ENCODE peak calls at places on chromosome 16, in eight cellular contexts. One of them, this sample, is unnamed.

GRCh38 chr16:5350118-5350517 is 252.5 kb upstream of the EEF2KMT start:
- DNase-seq in fibroblast of lung: no peak
- DNase-seq in colonic mucosa: no peak
- DNase-seq in mammary epithelial cell: no peak
- DNase-seq in iPS DF 6.9: peak; percentile 27
- DNase-seq in aorta: no peak
- DNase-seq in psoas muscle: no peak
- DNase-seq in CD8-positive, alpha-beta memory T cell: no peak
- DNase-seq in this sample: no peak

GRCh38 chr16:16048904-16049582 is 99.6 kb downstream of the ABCC1 start:
- DNase-seq in fibroblast of lung: no peak
- DNase-seq in colonic mucosa: no peak
- DNase-seq in mammary epithelial cell: no peak
- DNase-seq in iPS DF 6.9: no peak
- DNase-seq in aorta: no peak
- DNase-seq in psoas muscle: no peak
- DNase-seq in CD8-positive, alpha-beta memory T cell: no peak
- DNase-seq in this sample: no peak

GRCh38 chr16:73058616-73059409 is 10.9 kb upstream of the ZFHX3 start:
- DNase-seq in fibroblast of lung: peak; percentile 77
- DNase-seq in colonic mucosa: no peak
- DNase-seq in mammary epithelial cell: peak; percentile 50
- DNase-seq in iPS DF 6.9: no peak
- DNase-seq in aorta: peak; percentile 87
- DNase-seq in psoas muscle: peak; percentile 62
- DNase-seq in CD8-positive, alpha-beta memory T cell: no peak
- DNase-seq in this sample: no peak

GRCh38 chr16:11017499-11017898 is 73.1 kb downstream of the CLEC16A start:
- DNase-seq in fibroblast of lung: no peak
- DNase-seq in colonic mucosa: no peak
- DNase-seq in mammary epithelial cell: no peak
- DNase-seq in iPS DF 6.9: no peak
- DNase-seq in aorta: no peak
- DNase-seq in psoas muscle: no peak
- DNase-seq in CD8-positive, alpha-beta memory T cell: no peak
- DNase-seq in this sample: no peak

GRCh38 chr16:15403392-15403995 is 7.9 kb downstream of the MPV17L start:
- DNase-seq in fibroblast of lung: no peak
- DNase-seq in colonic mucosa: no peak
- DNase-seq in mammary epithelial cell: peak; percentile 70
- DNase-seq in iPS DF 6.9: no peak
- DNase-seq in aorta: no peak
- DNase-seq in psoas muscle: no peak
- DNase-seq in CD8-positive, alpha-beta memory T cell: no peak
- DNase-seq in this sample: no peak

GRCh38 chr16:57285379-57285778 is 907 bp upstream of the PLLP start:
- DNase-seq in fibroblast of lung: no peak
- DNase-seq in colonic mucosa: no peak
- DNase-seq in mammary epithelial cell: no peak
- DNase-seq in iPS DF 6.9: no peak
- DNase-seq in aorta: no peak
- DNase-seq in psoas muscle: no peak
- DNase-seq in CD8-positive, alpha-beta memory T cell: no peak
- DNase-seq in this sample: no peak

GRCh38 chr16:57299009-57299718 is 14.7 kb upstream of the PLLP start:
- DNase-seq in fibroblast of lung: no peak
- DNase-seq in colonic mucosa: peak; percentile 68
- DNase-seq in mammary epithelial cell: no peak
- DNase-seq in iPS DF 6.9: no peak
- DNase-seq in aorta: peak; percentile 50
- DNase-seq in psoas muscle: peak; percentile 64
- DNase-seq in CD8-positive, alpha-beta memory T cell: no peak
- DNase-seq in this sample: no peak

GRCh38 chr16:11112723-11113348 is 143.2 kb downstream of the SOCS1 start:
- DNase-seq in fibroblast of lung: no peak
- DNase-seq in colonic mucosa: no peak
- DNase-seq in mammary epithelial cell: peak; percentile 28
- DNase-seq in iPS DF 6.9: no peak
- DNase-seq in aorta: no peak
- DNase-seq in psoas muscle: no peak
- DNase-seq in CD8-positive, alpha-beta memory T cell: no peak
- DNase-seq in this sample: no peak

GRCh38 chr16:66894948-66895696 is 14.8 kb downstream of the PDP2 start:
- DNase-seq in fibroblast of lung: peak; percentile 81
- DNase-seq in colonic mucosa: peak; percentile 86
- DNase-seq in mammary epithelial cell: peak; percentile 60
- DNase-seq in iPS DF 6.9: no peak
- DNase-seq in aorta: peak; percentile 83
- DNase-seq in psoas muscle: peak; percentile 64
- DNase-seq in CD8-positive, alpha-beta memory T cell: peak; percentile 31
- DNase-seq in this sample: peak; percentile 16

GRCh38 chr16:72787519-72788268 is 260.2 kb downstream of the ZFHX3 start:
- DNase-seq in fibroblast of lung: peak; percentile 89
- DNase-seq in colonic mucosa: peak; percentile 67
- DNase-seq in mammary epithelial cell: peak; percentile 82
- DNase-seq in iPS DF 6.9: no peak
- DNase-seq in aorta: peak; percentile 87
- DNase-seq in psoas muscle: peak; percentile 53
- DNase-seq in CD8-positive, alpha-beta memory T cell: peak; percentile 42
- DNase-seq in this sample: peak; percentile 56

GRCh38 chr16:67006930-67007658 is 18.7 kb downstream of the CES4A start:
- DNase-seq in fibroblast of lung: no peak
- DNase-seq in colonic mucosa: no peak
- DNase-seq in mammary epithelial cell: no peak
- DNase-seq in iPS DF 6.9: no peak
- DNase-seq in aorta: no peak
- DNase-seq in psoas muscle: no peak
- DNase-seq in CD8-positive, alpha-beta memory T cell: no peak
- DNase-seq in this sample: no peak

GRCh38 chr16:10888320-10888937 is 11.4 kb downstream of the CIITA start:
- DNase-seq in fibroblast of lung: no peak
- DNase-seq in colonic mucosa: no peak
- DNase-seq in mammary epithelial cell: no peak
- DNase-seq in iPS DF 6.9: no peak
- DNase-seq in aorta: peak; percentile 40
- DNase-seq in psoas muscle: no peak
- DNase-seq in CD8-positive, alpha-beta memory T cell: no peak
- DNase-seq in this sample: no peak

GRCh38 chr16:89922477-89922883 is 662 bp upstream of the TUBB3 start:
- DNase-seq in fibroblast of lung: peak; percentile 92
- DNase-seq in colonic mucosa: peak; percentile 66
- DNase-seq in mammary epithelial cell: peak; percentile 78
- DNase-seq in iPS DF 6.9: no peak
- DNase-seq in aorta: peak; percentile 96
- DNase-seq in psoas muscle: peak; percentile 85
- DNase-seq in CD8-positive, alpha-beta memory T cell: no peak
- DNase-seq in this sample: no peak

GRCh38 chr16:3816326-3816725 is 64.2 kb downstream of the CREBBP start:
- DNase-seq in fibroblast of lung: no peak
- DNase-seq in colonic mucosa: no peak
- DNase-seq in mammary epithelial cell: no peak
- DNase-seq in iPS DF 6.9: no peak
- DNase-seq in aorta: no peak
- DNase-seq in psoas muscle: no peak
- DNase-seq in CD8-positive, alpha-beta memory T cell: no peak
- DNase-seq in this sample: no peak

DNA sequence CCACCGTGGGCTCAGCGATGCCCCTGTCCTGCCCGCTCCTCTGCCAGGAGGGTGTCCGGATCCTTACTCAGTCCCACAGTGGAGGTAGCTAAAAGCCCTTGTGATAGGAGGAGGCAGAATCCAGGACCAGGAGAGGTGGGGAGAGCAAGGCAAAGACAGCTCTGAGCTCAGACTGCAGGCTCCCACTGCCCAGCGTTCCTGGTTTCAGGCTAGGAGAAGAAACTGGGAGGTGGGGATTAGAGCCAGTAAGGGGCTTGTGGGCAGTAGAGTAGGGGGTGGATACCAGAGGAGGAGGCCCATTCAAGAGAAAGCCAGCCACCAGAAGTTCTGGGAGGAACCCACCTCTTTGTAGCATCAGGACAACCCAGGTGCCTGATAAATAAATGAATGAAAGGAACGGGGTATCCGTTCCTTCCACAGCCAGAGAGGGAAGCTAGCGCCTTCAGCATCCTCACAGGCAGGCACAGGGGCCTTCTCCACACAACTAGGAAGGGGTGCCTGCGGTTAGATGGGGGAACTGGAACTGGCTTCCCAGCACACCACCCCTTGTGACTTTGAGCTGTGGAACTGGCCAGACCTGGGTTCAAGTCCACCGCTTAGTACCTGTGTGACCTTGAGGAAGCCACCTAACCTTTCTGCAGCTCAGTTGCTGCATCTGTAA is 2.3 kb downstream of the IL21R start:
- DNase-seq in fibroblast of lung: no peak
- DNase-seq in colonic mucosa: no peak
- DNase-seq in mammary epithelial cell: no peak
- DNase-seq in iPS DF 6.9: no peak
- DNase-seq in aorta: no peak
- DNase-seq in psoas muscle: no peak
- DNase-seq in CD8-positive, alpha-beta memory T cell: peak; percentile 17
- DNase-seq in this sample: no peak
- H3K4me1 ChIP-seq in fibroblast of lung: peaks cover 12% of the 10 kb centered on the region
- H3K4me1 ChIP-seq in colonic mucosa: no peaks in the 10 kb centered on the region
- H3K4me1 ChIP-seq in mammary epithelial cell: peaks cover 14% of the 10 kb centered on the region
- H3K4me1 ChIP-seq in iPS DF 6.9: no peaks in the 10 kb centered on the region
- H3K4me1 ChIP-seq in aorta: no peaks in the 10 kb centered on the region
- H3K4me1 ChIP-seq in psoas muscle: no peaks in the 10 kb centered on the region
- H3K4me1 ChIP-seq in CD8-positive, alpha-beta memory T cell: peaks cover 69% of the 10 kb centered on the region
- H3K4me1 ChIP-seq in this sample: peaks cover 67% of the 10 kb centered on the region

DNA sequence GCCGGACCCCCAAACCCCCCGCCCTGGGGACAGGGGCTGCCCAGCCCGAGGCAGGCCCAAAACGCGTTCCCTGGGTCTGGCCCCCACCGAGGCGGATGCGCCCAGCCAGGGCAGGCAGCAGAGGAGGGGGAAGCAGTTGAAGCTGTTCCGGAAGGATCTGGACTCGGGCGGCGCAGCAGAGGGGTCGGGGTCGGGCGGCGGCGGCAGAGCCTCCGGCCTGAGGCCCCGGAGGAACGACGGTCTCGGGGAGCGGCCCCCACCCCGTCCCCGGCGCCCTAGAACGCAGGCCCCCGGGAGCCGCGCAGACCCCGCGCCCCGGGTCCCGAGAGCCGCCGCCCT is 22.9 kb upstream of the ZFPM1 start:
- DNase-seq in fibroblast of lung: no peak
- DNase-seq in colonic mucosa: no peak
- DNase-seq in mammary epithelial cell: no peak
- DNase-seq in iPS DF 6.9: no peak
- DNase-seq in aorta: no peak
- DNase-seq in psoas muscle: no peak
- DNase-seq in CD8-positive, alpha-beta memory T cell: no peak
- DNase-seq in this sample: no peak
- H3K4me3 ChIP-seq in fibroblast of lung: no peak overlapping the region
- H3K4me3 ChIP-seq in colonic mucosa: peak overlapping the region; percentile 35
- H3K4me3 ChIP-seq in mammary epithelial cell: no peak overlapping the region
- H3K4me3 ChIP-seq in iPS DF 6.9: peak overlapping the region; percentile 17
- H3K4me3 ChIP-seq in aorta: no peak overlapping the region
- H3K4me3 ChIP-seq in psoas muscle: peak overlapping the region; percentile 61
- H3K4me3 ChIP-seq in CD8-positive, alpha-beta memory T cell: no peak overlapping the region
- H3K4me3 ChIP-seq in this sample: peak overlapping the region; percentile 55

GRCh38 chr16:80544326-80544725 is 3.5 kb downstream of the DYNLRB2 start:
- DNase-seq in fibroblast of lung: no peak
- DNase-seq in colonic mucosa: no peak
- DNase-seq in mammary epithelial cell: no peak
- DNase-seq in iPS DF 6.9: no peak
- DNase-seq in aorta: no peak
- DNase-seq in psoas muscle: no peak
- DNase-seq in CD8-positive, alpha-beta memory T cell: no peak
- DNase-seq in this sample: no peak

GRCh38 chr16:80546249-80546648 is 5.5 kb downstream of the DYNLRB2 start:
- DNase-seq in fibroblast of lung: no peak
- DNase-seq in colonic mucosa: no peak
- DNase-seq in mammary epithelial cell: no peak
- DNase-seq in iPS DF 6.9: no peak
- DNase-seq in aorta: no peak
- DNase-seq in psoas muscle: no peak
- DNase-seq in CD8-positive, alpha-beta memory T cell: no peak
- DNase-seq in this sample: no peak

GRCh38 chr16:80540516-80541305 is at the start of gene DYNLRB2:
- DNase-seq in fibroblast of lung: peak; percentile 93
- DNase-seq in colonic mucosa: peak; percentile 96
- DNase-seq in mammary epithelial cell: peak; percentile 92
- DNase-seq in iPS DF 6.9: peak; percentile 76
- DNase-seq in aorta: peak; percentile 97
- DNase-seq in psoas muscle: peak; percentile 93
- DNase-seq in CD8-positive, alpha-beta memory T cell: peak; percentile 93
- DNase-seq in this sample: peak; percentile 84

GRCh38 chr16:80543162-80543561 is 2.4 kb downstream of the DYNLRB2 start:
- DNase-seq in fibroblast of lung: no peak
- DNase-seq in colonic mucosa: no peak
- DNase-seq in mammary epithelial cell: no peak
- DNase-seq in iPS DF 6.9: no peak
- DNase-seq in aorta: no peak
- DNase-seq in psoas muscle: no peak
- DNase-seq in CD8-positive, alpha-beta memory T cell: no peak
- DNase-seq in this sample: no peak

GRCh38 chr16:80541306-80541694 is 507 bp downstream of the DYNLRB2 start:
- DNase-seq in fibroblast of lung: no peak
- DNase-seq in colonic mucosa: no peak
- DNase-seq in mammary epithelial cell: no peak
- DNase-seq in iPS DF 6.9: no peak
- DNase-seq in aorta: no peak
- DNase-seq in psoas muscle: no peak
- DNase-seq in CD8-positive, alpha-beta memory T cell: no peak
- DNase-seq in this sample: no peak
- H3K27me3 ChIP-seq in fibroblast of lung: no peaks in the 10 kb centered on the region
- H3K27me3 ChIP-seq in colonic mucosa: no peaks in the 10 kb centered on the region
- H3K27me3 ChIP-seq in mammary epithelial cell: no peaks in the 10 kb centered on the region
- H3K27me3 ChIP-seq in iPS DF 6.9: no peaks in the 10 kb centered on the region
- H3K27me3 ChIP-seq in aorta: no peaks in the 10 kb centered on the region
- H3K27me3 ChIP-seq in psoas muscle: no peaks in the 10 kb centered on the region
- H3K27me3 ChIP-seq in CD8-positive, alpha-beta memory T cell: no peaks in the 10 kb centered on the region
- H3K27me3 ChIP-seq in this sample: no peaks in the 10 kb centered on the region

GRCh38 chr16:50285406-50286003 is 19.2 kb downstream of the ADCY7 start:
- DNase-seq in fibroblast of lung: no peak
- DNase-seq in colonic mucosa: no peak
- DNase-seq in mammary epithelial cell: no peak
- DNase-seq in iPS DF 6.9: no peak
- DNase-seq in aorta: no peak
- DNase-seq in psoas muscle: no peak
- DNase-seq in CD8-positive, alpha-beta memory T cell: no peak
- DNase-seq in this sample: no peak

GRCh38 chr16:50282955-50283631 is 16.7 kb downstream of the ADCY7 start:
- DNase-seq in fibroblast of lung: no peak
- DNase-seq in colonic mucosa: no peak
- DNase-seq in mammary epithelial cell: no peak
- DNase-seq in iPS DF 6.9: no peak
- DNase-seq in aorta: peak; percentile 48
- DNase-seq in psoas muscle: no peak
- DNase-seq in CD8-positive, alpha-beta memory T cell: no peak
- DNase-seq in this sample: no peak

GRCh38 chr16:50282010-50282538 is 15.7 kb downstream of the ADCY7 start:
- DNase-seq in fibroblast of lung: peak; percentile 46
- DNase-seq in colonic mucosa: peak; percentile 69
- DNase-seq in mammary epithelial cell: no peak
- DNase-seq in iPS DF 6.9: no peak
- DNase-seq in aorta: peak; percentile 84
- DNase-seq in psoas muscle: peak; percentile 68
- DNase-seq in CD8-positive, alpha-beta memory T cell: peak; percentile 45
- DNase-seq in this sample: peak; percentile 50

GRCh38 chr16:50286681-50287080 is 20.3 kb downstream of the ADCY7 start:
- DNase-seq in fibroblast of lung: no peak
- DNase-seq in colonic mucosa: no peak
- DNase-seq in mammary epithelial cell: no peak
- DNase-seq in iPS DF 6.9: no peak
- DNase-seq in aorta: no peak
- DNase-seq in psoas muscle: no peak
- DNase-seq in CD8-positive, alpha-beta memory T cell: no peak
- DNase-seq in this sample: no peak

GRCh38 chr16:50284131-50284911 is 18.0 kb downstream of the ADCY7 start:
- DNase-seq in fibroblast of lung: no peak
- DNase-seq in colonic mucosa: peak; percentile 46
- DNase-seq in mammary epithelial cell: no peak
- DNase-seq in iPS DF 6.9: no peak
- DNase-seq in aorta: no peak
- DNase-seq in psoas muscle: peak; percentile 43
- DNase-seq in CD8-positive, alpha-beta memory T cell: no peak
- DNase-seq in this sample: no peak
- H3K4me1 ChIP-seq in fibroblast of lung: no peaks in the 10 kb centered on the region
- H3K4me1 ChIP-seq in colonic mucosa: peaks cover 12% of the 10 kb centered on the region
- H3K4me1 ChIP-seq in mammary epithelial cell: no peaks in the 10 kb centered on the region
- H3K4me1 ChIP-seq in iPS DF 6.9: peaks cover 5% of the 10 kb centered on the region
- H3K4me1 ChIP-seq in aorta: no peaks in the 10 kb centered on the region
- H3K4me1 ChIP-seq in psoas muscle: peaks cover 11% of the 10 kb centered on the region
- H3K4me1 ChIP-seq in CD8-positive, alpha-beta memory T cell: peaks cover 67% of the 10 kb centered on the region
- H3K4me1 ChIP-seq in this sample: peaks cover 68% of the 10 kb centered on the region